ENCODE peak calls at places on chromosomes 11 and 22, in nine cellular contexts. C is choroid plexus epithelial cell, N is fibroblast of pulmonary artery, V is fibroblast of mammary gland, M is thoracic aorta, T is AG10803, X is omental fat pad, I is tibial artery, Z is AG04449. Y is an unnamed sample.

GRCh38 chr11:27353593-27354358 is 9.2 kb downstream of the CCDC34 start:
- DNase-seq in Z (peak; percentile 54), V (peak; percentile 70), X (no peak), M (no peak), T (peak; percentile 53), C (peak; percentile 73), I (no peak), N (peak; percentile 56), Y (no peak)

GRCh38 chr22:49765951-49766350 is 61.7 kb downstream of the BRD1 start:
- DNase-seq in I (no peak), C (no peak), V (no peak), N (no peak), M (no peak), T (no peak), Z (no peak), X (no peak), Y (peak; percentile 32)

GRCh38 chr11:9066432-9066925 is 24.9 kb downstream of the SCUBE2 start:
- DNase-seq in T (no peak), N (no peak), X (no peak), I (no peak), C (no peak), M (no peak), V (no peak), Z (no peak), Y (no peak)

GRCh38 chr22:26502688-26503561 is 9.3 kb downstream of the TFIP11 start:
- DNase-seq in I (no peak), V (peak; percentile 50), X (no peak), Z (no peak), M (no peak), T (peak; percentile 37), N (peak; percentile 61), C (peak; percentile 67), Y (no peak)

GRCh38 chr11:117458275-117459120 is 130.8 kb downstream of the CEP164 start:
- DNase-seq in M (no peak), C (no peak), I (no peak), Z (no peak), T (no peak), X (no peak), V (no peak), N (no peak), Y (no peak)

GRCh38 chr11:69012092-69013008 is 696 bp downstream of the MRGPRF start:
- DNase-seq in I (peak; percentile 55), Z (no peak), C (peak; percentile 42), N (no peak), X (no peak), V (peak; percentile 56), M (no peak), T (peak; percentile 64), Y (no peak)

GRCh38 chr11:63839508-63840355 is 822 bp downstream of the MARK2 start:
- DNase-seq in C (peak; percentile 17), T (peak; percentile 9), Z (no peak), N (no peak), I (no peak), X (no peak), M (no peak), V (no peak), Y (peak; percentile 59)

GRCh38 chr22:46531776-46532175 is 5.6 kb downstream of the CELSR1 start:
- DNase-seq in T (no peak), M (no peak), Z (no peak), C (no peak), V (no peak), I (no peak), X (no peak), N (no peak), Y (no peak)

DNA sequence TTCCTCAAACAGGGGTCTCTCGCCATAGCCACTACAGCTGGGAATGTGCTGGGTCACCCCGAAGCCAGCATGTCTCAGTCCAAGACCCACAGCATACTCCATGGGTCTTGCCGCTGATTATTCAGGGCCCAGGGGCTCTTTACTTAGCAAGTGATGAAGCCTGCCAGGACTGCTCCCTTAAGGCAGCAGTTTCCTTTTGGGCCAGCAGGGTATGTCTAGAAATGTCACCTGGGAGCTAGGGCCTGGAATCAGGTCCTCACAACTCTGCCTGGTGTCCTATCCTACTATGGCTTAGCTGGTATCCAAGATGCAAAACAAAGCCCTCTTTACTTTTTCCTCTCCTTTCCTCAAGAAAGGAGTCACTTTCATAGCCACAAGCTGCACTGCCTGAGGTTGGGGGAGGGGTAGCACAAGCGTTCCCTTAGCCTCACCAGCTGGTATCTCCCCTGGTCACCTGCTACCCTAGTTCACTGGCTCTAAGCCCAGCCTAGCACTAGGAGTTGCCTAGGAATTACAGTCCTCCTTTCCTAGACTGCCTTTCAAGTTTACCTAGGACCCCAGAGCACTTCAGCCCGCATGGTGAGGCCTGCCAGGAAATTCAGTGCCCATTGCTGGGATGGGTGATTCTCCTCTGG is 22.6 kb upstream of the NCR3LG1 start:
- DNase-seq in I (no peak), M (no peak), N (no peak), V (no peak), T (no peak), X (no peak), Z (no peak), C (no peak), Y (no peak)
- TF ChIP-seq CTCF in I (no peak), M (no peak), N (no peak), V (no peak), T (no peak), X (no peak), Z (no peak), C (peak; percentile 8), Y (no peak)

DNA sequence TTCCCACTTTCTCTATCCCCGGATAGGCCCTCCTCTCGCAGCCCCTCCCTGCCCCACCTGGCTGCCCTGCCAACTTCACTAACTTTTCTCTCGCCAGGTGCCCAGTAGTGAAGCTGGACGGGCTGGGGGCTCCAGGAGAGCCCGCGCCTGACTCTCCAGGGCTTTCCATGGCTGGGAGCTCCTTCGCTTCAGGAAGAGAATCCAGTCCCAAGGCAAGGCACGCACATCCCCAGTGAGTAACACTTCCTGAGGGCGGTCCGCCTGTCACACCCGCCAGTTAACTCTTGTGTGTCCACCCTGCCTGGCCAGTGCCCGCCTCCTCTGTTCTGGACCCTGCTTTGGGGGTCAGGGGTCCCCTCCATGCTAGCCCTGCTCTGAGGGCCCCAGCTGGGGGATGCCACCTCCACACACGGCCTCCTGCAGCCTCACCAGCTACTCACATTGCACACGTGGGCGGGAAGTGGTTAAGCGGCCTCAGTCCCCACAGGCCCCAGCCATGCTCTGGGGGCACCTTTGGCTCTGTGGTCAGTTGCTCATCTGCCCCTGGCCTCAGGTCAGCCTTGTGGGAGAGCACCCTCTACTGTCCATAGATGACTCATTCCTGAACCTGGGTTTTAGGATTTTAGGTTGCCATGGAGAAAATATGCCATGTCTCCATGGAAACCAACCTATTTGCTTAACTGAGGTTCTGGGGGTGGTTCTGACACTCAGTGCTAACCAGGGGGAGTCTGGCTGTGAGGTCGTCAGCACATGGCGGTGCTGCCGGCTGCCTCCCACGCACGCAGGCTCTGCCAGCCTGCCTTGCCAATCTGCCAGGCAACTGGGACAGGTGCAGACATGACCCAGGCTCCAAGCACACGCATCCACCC is at the start of gene RIN1:
- DNase-seq in N (peak; percentile 96), X (no peak), M (no peak), Z (peak; percentile 71), I (peak; percentile 51), V (peak; percentile 100), C (peak; percentile 100), T (peak; percentile 94), Y (peak; percentile 86)
- TF ChIP-seq CTCF in N (peak; percentile 38), X (no peak), M (no peak), Z (peak; percentile 29), I (peak; percentile 7), V (peak; percentile 27), C (peak; percentile 38), T (peak; percentile 56), Y (peak; percentile 41)

GRCh38 chr11:33256031-33256807 is 962 bp upstream of the HIPK3 start:
- DNase-seq in I (no peak), M (no peak), X (no peak), Z (no peak), N (no peak), V (no peak), C (no peak), T (peak; percentile 44), Y (no peak)

GRCh38 chr11:33256808-33257159 is 397 bp upstream of the HIPK3 start:
- DNase-seq in V (no peak), C (no peak), T (no peak), X (no peak), N (no peak), I (no peak), Z (no peak), M (no peak), Y (no peak)

GRCh38 chr11:33258631-33259184 is 1.5 kb downstream of the HIPK3 start:
- DNase-seq in M (no peak), N (peak; percentile 69), V (peak; percentile 72), T (peak; percentile 63), C (peak; percentile 73), X (no peak), I (no peak), Z (no peak), Y (no peak)

GRCh38 chr11:33257897-33258630 is 883 bp downstream of the HIPK3 start:
- DNase-seq in M (peak; percentile 40), X (peak; percentile 60), T (peak; percentile 89), C (peak; percentile 89), Z (no peak), N (peak; percentile 94), V (peak; percentile 89), I (peak; percentile 85), Y (peak; percentile 78)

DNA sequence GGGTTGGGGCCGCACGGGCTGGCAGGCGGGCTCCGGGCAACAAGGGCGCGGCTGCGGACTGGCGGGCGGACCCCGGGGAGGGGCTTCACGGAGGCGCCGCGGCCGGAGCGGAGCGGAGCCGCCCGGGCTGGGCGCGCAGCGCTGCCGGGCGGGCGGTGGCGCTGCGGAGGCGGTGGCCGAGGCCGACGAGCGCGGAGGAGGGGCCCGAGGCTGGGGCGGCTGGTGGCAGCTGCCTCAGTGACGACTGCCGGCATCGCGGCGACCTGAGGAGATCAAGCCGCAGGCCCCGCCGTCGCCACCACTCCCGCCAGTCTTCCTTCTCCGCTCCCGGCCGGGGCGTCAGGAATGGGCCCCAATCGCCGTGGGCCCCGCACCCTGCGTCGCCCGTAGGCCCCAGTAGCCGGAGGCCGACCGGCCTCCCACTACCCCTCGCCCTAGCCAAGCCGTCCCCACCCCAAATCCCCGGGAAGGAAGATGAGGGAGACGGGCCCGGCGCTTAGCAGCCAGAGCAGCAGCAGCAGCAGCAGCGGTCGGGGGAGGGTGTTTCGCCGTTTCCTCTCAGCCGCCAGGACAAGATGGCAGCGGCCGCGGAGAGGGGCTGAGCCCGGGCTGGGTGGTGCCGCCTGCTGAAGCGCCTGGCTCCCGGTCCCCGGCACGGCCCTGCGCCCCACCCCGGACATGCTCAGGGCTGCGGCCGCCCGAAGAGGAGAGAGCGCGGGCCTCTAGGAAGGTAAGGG is at the start of gene HIPK3:
- DNase-seq in M (peak; percentile 48), N (peak; percentile 75), X (peak; percentile 43), I (peak; percentile 81), C (peak; percentile 76), V (peak; percentile 64), T (peak; percentile 84), Z (no peak), Y (peak; percentile 76)
- TF ChIP-seq CTCF in M (no peak), N (no peak), X (no peak), I (peak; percentile 27), C (no peak), V (no peak), T (no peak), Z (peak; percentile 14), Y (peak; percentile 23)

GRCh38 chr11:29963796-29964195 is 53.0 kb downstream of the KCNA4 start:
- DNase-seq in M (no peak), N (no peak), I (no peak), X (no peak), C (no peak), Z (no peak), T (no peak), V (no peak), Y (no peak)

GRCh38 chr11:29957406-29957805 is 59.4 kb downstream of the KCNA4 start:
- DNase-seq in N (no peak), X (no peak), I (no peak), Z (no peak), C (no peak), T (no peak), V (no peak), M (no peak), Y (no peak)

GRCh38 chr11:29959488-29959887 is 57.3 kb downstream of the KCNA4 start:
- DNase-seq in V (no peak), M (no peak), I (no peak), T (no peak), X (no peak), C (no peak), N (no peak), Z (no peak), Y (no peak)

GRCh38 chr11:29963068-29963467 is 53.8 kb downstream of the KCNA4 start:
- DNase-seq in M (no peak), X (no peak), C (no peak), T (no peak), I (no peak), Z (no peak), N (no peak), V (no peak), Y (no peak)

DNA sequence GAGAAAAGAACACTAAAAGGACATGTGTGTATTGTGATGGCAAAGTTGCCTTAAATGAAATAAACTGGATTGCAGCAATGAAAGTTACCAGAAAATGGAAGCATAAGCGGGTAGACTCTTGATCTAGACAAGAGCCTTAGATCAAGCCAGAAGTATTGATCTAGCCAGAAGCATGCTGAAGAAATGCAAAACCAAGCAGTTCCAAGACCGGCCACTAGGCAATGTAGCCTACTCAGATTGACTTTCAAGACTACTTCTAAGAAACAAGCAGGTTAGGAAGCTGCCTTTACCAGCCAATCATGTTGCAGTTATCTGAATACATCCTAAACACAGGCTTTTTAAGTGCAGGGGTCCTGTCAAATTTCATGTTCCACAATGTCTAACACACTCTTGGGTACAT is 54.6 kb downstream of the KCNA4 start:
- DNase-seq in N (peak; percentile 3), M (no peak), X (no peak), I (no peak), V (peak; percentile 2), T (no peak), C (no peak), Z (no peak), Y (no peak)
- TF ChIP-seq CTCF in N (peak; percentile 43), M (peak; percentile 16), X (no peak), I (no peak), V (peak; percentile 23), T (peak; percentile 23), C (no peak), Z (no peak), Y (no peak)